ENCODE peak calls at places on chromosomes 12 and 14, in five cellular contexts. One of them, this sample, is unnamed.

GRCh38 chr14:89746135-89746534 is 208.4 kb downstream of the EFCAB11 start:
- DNase-seq in NCI-H226: no peak
- DNase-seq in NCI-H748 treated with DMSO at 0.1 percent for 48 hours: no peak
- DNase-seq in NCI-H146: no peak
- DNase-seq in AG09319: no peak
- DNase-seq in this sample: no peak

GRCh38 chr14:50013198-50013918 is 103.0 kb downstream of the VCPKMT start:
- DNase-seq in NCI-H226: no peak
- DNase-seq in NCI-H748 treated with DMSO at 0.1 percent for 48 hours: no peak
- DNase-seq in NCI-H146: no peak
- DNase-seq in AG09319: no peak
- DNase-seq in this sample: no peak

GRCh38 chr12:70217416-70217815 is 25.8 kb upstream of the CNOT2 start:
- DNase-seq in NCI-H226: no peak
- DNase-seq in NCI-H748 treated with DMSO at 0.1 percent for 48 hours: no peak
- DNase-seq in NCI-H146: no peak
- DNase-seq in AG09319: no peak
- DNase-seq in this sample: no peak

GRCh38 chr14:61923348-61923747 is 161.1 kb downstream of the SNAPC1 start:
- DNase-seq in NCI-H226: no peak
- DNase-seq in NCI-H748 treated with DMSO at 0.1 percent for 48 hours: no peak
- DNase-seq in NCI-H146: no peak
- DNase-seq in AG09319: no peak
- DNase-seq in this sample: no peak

GRCh38 chr12:59980491-59980890 is 384.7 kb downstream of the SLC16A7 start:
- DNase-seq in NCI-H226: no peak
- DNase-seq in NCI-H748 treated with DMSO at 0.1 percent for 48 hours: no peak
- DNase-seq in NCI-H146: no peak
- DNase-seq in AG09319: no peak
- DNase-seq in this sample: no peak

GRCh38 chr14:89870335-89870734 is 84.2 kb downstream of the EFCAB11 start:
- DNase-seq in NCI-H226: no peak
- DNase-seq in NCI-H748 treated with DMSO at 0.1 percent for 48 hours: no peak
- DNase-seq in NCI-H146: no peak
- DNase-seq in AG09319: no peak
- DNase-seq in this sample: no peak

GRCh38 chr14:23068792-23069412 is 11.6 kb upstream of the CDH24 start:
- DNase-seq in NCI-H226: peak
- DNase-seq in NCI-H748 treated with DMSO at 0.1 percent for 48 hours: no peak
- DNase-seq in NCI-H146: no peak
- DNase-seq in AG09319: peak
- DNase-seq in this sample: no peak

GRCh38 chr12:4353785-4354208 is 25.7 kb downstream of the FGF23 start:
- DNase-seq in NCI-H226: no peak
- DNase-seq in NCI-H748 treated with DMSO at 0.1 percent for 48 hours: no peak
- DNase-seq in NCI-H146: peak
- DNase-seq in AG09319: no peak
- DNase-seq in this sample: no peak

GRCh38 chr12:86741531-86741930 is 485.3 kb upstream of the MGAT4C start:
- DNase-seq in NCI-H226: peak
- DNase-seq in NCI-H748 treated with DMSO at 0.1 percent for 48 hours: no peak
- DNase-seq in NCI-H146: no peak
- DNase-seq in AG09319: no peak
- DNase-seq in this sample: no peak

GRCh38 chr12:93279849-93280412 is 97.8 kb upstream of the NUDT4 start:
- DNase-seq in NCI-H226: no peak
- DNase-seq in NCI-H748 treated with DMSO at 0.1 percent for 48 hours: no peak
- DNase-seq in NCI-H146: no peak
- DNase-seq in AG09319: no peak
- DNase-seq in this sample: no peak

GRCh38 chr14:104115691-104116543 is 22.5 kb upstream of the KIF26A start:
- DNase-seq in NCI-H226: no peak
- DNase-seq in NCI-H748 treated with DMSO at 0.1 percent for 48 hours: no peak
- DNase-seq in NCI-H146: no peak
- DNase-seq in AG09319: no peak
- DNase-seq in this sample: no peak

GRCh38 chr12:66375560-66375959 is 73.3 kb downstream of the HELB start:
- DNase-seq in NCI-H226: no peak
- DNase-seq in NCI-H748 treated with DMSO at 0.1 percent for 48 hours: no peak
- DNase-seq in NCI-H146: no peak
- DNase-seq in AG09319: no peak
- DNase-seq in this sample: no peak

GRCh38 chr12:120719496-120720233 is 6.0 kb upstream of the ACADS start:
- DNase-seq in NCI-H226: no peak
- DNase-seq in NCI-H748 treated with DMSO at 0.1 percent for 48 hours: no peak
- DNase-seq in NCI-H146: no peak
- DNase-seq in AG09319: no peak
- DNase-seq in this sample: no peak

GRCh38 chr14:63157195-63157594 is 47.0 kb upstream of the RHOJ start:
- DNase-seq in NCI-H226: no peak
- DNase-seq in NCI-H748 treated with DMSO at 0.1 percent for 48 hours: no peak
- DNase-seq in NCI-H146: no peak
- DNase-seq in AG09319: no peak
- DNase-seq in this sample: no peak

GRCh38 chr12:27552886-27553560 is 29.0 kb downstream of the PPFIBP1 start:
- DNase-seq in NCI-H226: no peak
- DNase-seq in NCI-H748 treated with DMSO at 0.1 percent for 48 hours: no peak
- DNase-seq in NCI-H146: no peak
- DNase-seq in AG09319: no peak
- DNase-seq in this sample: no peak

GRCh38 chr12:88310069-88310468 is 168.0 kb downstream of the TMTC3 start:
- DNase-seq in NCI-H226: peak
- DNase-seq in NCI-H748 treated with DMSO at 0.1 percent for 48 hours: no peak
- DNase-seq in NCI-H146: no peak
- DNase-seq in AG09319: no peak
- DNase-seq in this sample: no peak

GRCh38 chr14:74571901-74572828 is 39.9 kb downstream of the LTBP2 start:
- DNase-seq in NCI-H226: peak
- DNase-seq in NCI-H748 treated with DMSO at 0.1 percent for 48 hours: no peak
- DNase-seq in NCI-H146: peak
- DNase-seq in AG09319: peak
- DNase-seq in this sample: no peak

GRCh38 chr12:43444940-43445564 is 107.0 kb downstream of the ADAMTS20 start:
- DNase-seq in NCI-H226: peak
- DNase-seq in NCI-H748 treated with DMSO at 0.1 percent for 48 hours: peak
- DNase-seq in NCI-H146: peak
- DNase-seq in AG09319: peak
- DNase-seq in this sample: peak